ENCODE peak calls at places on chromosomes 3 and 15, in seven cellular contexts. K is transverse colon, X is endothelial cell of umbilical vein, V is GM12878, P is uterus, N is thyroid gland, E is Peyer's patch. F is an unnamed sample.

GRCh38 chr3:86815880-86816279 is 175.1 kb downstream of the VGLL3 start:
- DNase-seq in X (no peak), N (no peak), K (no peak), V (no peak), E (no peak), P (no peak), F (no peak)

GRCh38 chr15:29734917-29735572 is 87.2 kb downstream of the TJP1 start:
- DNase-seq in N (peak; percentile 14), E (no peak), X (no peak), V (no peak), P (no peak), K (no peak), F (no peak)

GRCh38 chr3:54951405-54951804 is 23.5 kb upstream of the LRTM1 start:
- DNase-seq in K (peak; percentile 51), P (peak; percentile 75), V (no peak), E (peak; percentile 60), X (no peak), N (peak; percentile 22), F (peak; percentile 25)

GRCh38 chr15:87877114-87877810 is 379.3 kb downstream of the NTRK3 start:
- DNase-seq in P (no peak), V (no peak), E (no peak), K (no peak), X (no peak), N (no peak), F (no peak)

GRCh38 chr15:91032919-91033803 is 10.8 kb upstream of the VPS33B start:
- DNase-seq in K (peak; percentile 88), E (peak; percentile 89), N (peak; percentile 75), V (no peak), P (no peak), X (peak; percentile 29), F (no peak)

GRCh38 chr15:51799908-51800252 is 29.6 kb upstream of the TMOD3 start:
- DNase-seq in P (no peak), N (no peak), V (no peak), E (no peak), K (no peak), X (no peak), F (no peak)

GRCh38 chr15:43187544-43188155 is 2.4 kb downstream of the CCNDBP1 start:
- DNase-seq in K (no peak), P (no peak), V (no peak), E (no peak), N (no peak), X (peak; percentile 58), F (no peak)

GRCh38 chr3:195013962-195014361 is 257.0 kb downstream of the XXYLT1 start:
- DNase-seq in X (no peak), P (no peak), E (no peak), N (no peak), K (no peak), V (no peak), F (no peak)

GRCh38 chr15:29695486-29696167 is 126.6 kb downstream of the TJP1 start:
- DNase-seq in K (no peak), V (no peak), P (no peak), E (no peak), N (peak; percentile 41), X (no peak), F (no peak)

GRCh38 chr15:74376825-74377581 is 9.6 kb upstream of the CYP11A1 start:
- DNase-seq in P (no peak), X (no peak), N (no peak), E (peak; percentile 18), K (no peak), V (no peak), F (no peak)

GRCh38 chr15:50945725-50946124 is 37.2 kb downstream of the AP4E1 start:
- DNase-seq in E (no peak), P (no peak), V (no peak), K (no peak), N (no peak), X (peak; percentile 32), F (no peak)

GRCh38 chr15:52421029-52421428 is 107.7 kb downstream of the MYO5A start:
- DNase-seq in V (no peak), K (no peak), E (no peak), N (no peak), P (no peak), X (no peak), F (no peak)

GRCh38 chr3:106811376-106811775 is 565.9 kb upstream of the CCDC54 start:
- DNase-seq in V (no peak), X (peak; percentile 65), P (no peak), N (no peak), E (no peak), K (no peak), F (no peak)

GRCh38 chr3:81289676-81290075 is 471.8 kb downstream of the GBE1 start:
- DNase-seq in K (no peak), V (no peak), E (no peak), P (no peak), N (no peak), X (peak; percentile 36), F (no peak)

GRCh38 chr3:58173670-58174472 is 36.9 kb downstream of the DNASE1L3 start:
- DNase-seq in N (peak; percentile 94), P (no peak), V (no peak), X (peak; percentile 60), E (peak; percentile 67), K (peak; percentile 48), F (no peak)

GRCh38 chr3:63791974-63792373 is 27.1 kb upstream of the C3orf49 start:
- DNase-seq in V (no peak), K (no peak), P (no peak), E (no peak), X (no peak), N (no peak), F (no peak)

GRCh38 chr3:58490860-58491501 is 915 bp upstream of the KCTD6 start:
- DNase-seq in P (peak; percentile 44), V (no peak), N (peak; percentile 6), E (peak; percentile 55), X (no peak), K (no peak), F (no peak)

GRCh38 chr3:63538912-63539311 is 113.6 kb upstream of the SNTN start:
- DNase-seq in N (no peak), P (no peak), V (no peak), E (no peak), X (no peak), K (no peak), F (no peak)

GRCh38 chr3:34864011-34864410 is 775.3 kb upstream of the ARPP21 start:
- DNase-seq in V (no peak), K (no peak), P (no peak), N (no peak), X (no peak), E (no peak), F (no peak)

GRCh38 chr15:92025717-92026270 is 172.3 kb downstream of the SLCO3A1 start:
- DNase-seq in P (no peak), N (peak; percentile 65), K (no peak), V (no peak), X (no peak), E (no peak), F (no peak)

GRCh38 chr3:43180027-43180426 is 74.1 kb upstream of the POMGNT2 start:
- DNase-seq in V (peak; percentile 26), N (no peak), K (peak; percentile 45), P (no peak), X (peak; percentile 96), E (no peak), F (no peak)

GRCh38 chr15:58472221-58472620 is 40.4 kb downstream of the LIPC start:
- DNase-seq in V (no peak), P (no peak), X (no peak), K (no peak), E (no peak), N (no peak), F (no peak)

GRCh38 chr3:124669470-124669869 is 60.8 kb upstream of the UMPS start:
- DNase-seq in V (no peak), N (no peak), K (no peak), X (no peak), P (no peak), E (no peak), F (no peak)

GRCh38 chr3:16508242-16508575 is 5.3 kb downstream of the RFTN1 start:
- DNase-seq in X (no peak), V (no peak), N (peak; percentile 93), P (no peak), K (no peak), E (no peak), F (no peak)

GRCh38 chr3:107938128-107938527 is 152.7 kb downstream of the CD47 start:
- DNase-seq in P (no peak), V (no peak), X (peak; percentile 70), K (no peak), E (no peak), N (peak; percentile 51), F (no peak)

GRCh38 chr15:99957642-99958013 is 224.4 kb upstream of the LYSMD4 start:
- DNase-seq in P (no peak), K (no peak), E (no peak), N (no peak), V (no peak), X (no peak), F (no peak)

GRCh38 chr3:139491027-139491700 is 14.8 kb upstream of the RBP2 start:
- DNase-seq in E (no peak), V (no peak), K (no peak), N (peak; percentile 42), P (no peak), X (no peak), F (no peak)

DNA sequence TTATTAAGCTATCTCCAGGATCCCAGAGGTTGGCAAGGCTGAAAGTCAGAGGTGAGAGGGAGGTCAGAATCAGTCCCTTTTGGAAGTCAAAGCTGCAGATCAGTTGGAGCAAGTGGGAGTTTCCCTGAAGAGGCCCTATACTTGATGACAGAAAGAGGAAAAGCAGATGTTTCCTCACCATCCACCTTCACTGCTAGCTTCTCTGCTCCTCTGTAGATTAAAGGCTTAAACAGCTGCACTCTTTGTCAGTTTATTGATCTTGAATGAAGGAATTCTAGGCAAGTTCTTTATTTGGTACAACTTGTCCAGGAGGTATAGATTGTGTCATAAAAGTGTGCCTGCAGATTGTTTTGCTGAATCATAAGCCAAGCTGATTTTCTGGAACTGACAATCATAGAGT is 408.2 kb upstream of the TGFBR2 start:
- DNase-seq in V (no peak), K (no peak), N (no peak), X (peak; percentile 67), P (no peak), E (no peak), F (no peak)
- TF ChIP-seq POLR2A in V (no peak), K (no peak), N (no peak), X (no peak), P (no peak), E (no peak), F (no peak)

GRCh38 chr15:27846722-27847420 is 252.2 kb downstream of the OCA2 start:
- DNase-seq in P (no peak), N (no peak), K (no peak), E (no peak), X (no peak), V (no peak), F (no peak)
- H3K9me3 ChIP-seq in P (no peaks in the 10 kb centered on the region), N (no peaks in the 10 kb centered on the region), K (no peaks in the 10 kb centered on the region), E (no peaks in the 10 kb centered on the region), X (peaks cover 7% of the 10 kb centered on the region), V (no peaks in the 10 kb centered on the region), F (peaks cover 11% of the 10 kb centered on the region)

GRCh38 chr3:182980204-182981037 is at the start of gene DCUN1D1:
- DNase-seq in K (peak; percentile 91), N (peak; percentile 93), P (peak; percentile 90), E (peak; percentile 92), X (peak; percentile 82), V (peak; percentile 19), F (peak; percentile 73)
- TF ChIP-seq POLR2A in K (peak; percentile 36), N (peak; percentile 90), P (peak; percentile 75), E (peak; percentile 55), X (peak; percentile 63), V (peak; percentile 84), F (peak; percentile 66)

GRCh38 chr15:25192651-25193050 is 237.9 kb downstream of the SNRPN start:
- DNase-seq in N (no peak), X (no peak), V (no peak), E (no peak), K (no peak), P (no peak), F (no peak)
- H3K9me3 ChIP-seq in N (no peaks in the 10 kb centered on the region), X (peaks cover 8% of the 10 kb centered on the region), V (peaks cover 6% of the 10 kb centered on the region), E (no peaks in the 10 kb centered on the region), K (peaks cover 11% of the 10 kb centered on the region), P (no peaks in the 10 kb centered on the region), F (no peaks in the 10 kb centered on the region)

GRCh38 chr3:120602682-120603081 is 6.5 kb downstream of the NDUFB4 start:
- DNase-seq in K (no peak), E (no peak), N (no peak), V (no peak), P (no peak), X (no peak), F (no peak)
- TF ChIP-seq POLR2A in K (no peak), E (no peak), N (no peak), V (peak; percentile 40), P (no peak), X (no peak), F (no peak)